ENCODE peak calls at places on chromosomes 3 and 15, in five cellular contexts. J, A, Z, G and C are unnamed samples.

GRCh38 chr3:28316226-28316625 is 32.3 kb upstream of the ZCWPW2 start:
- DNase-seq in A (no peak), Z (peak; percentile 34), J (no peak), G (no peak), C (no peak)

GRCh38 chr3:12812812-12813211 is 16.3 kb downstream of the CAND2 start:
- DNase-seq in G (no peak), A (no peak), Z (no peak), J (no peak), C (no peak)

GRCh38 chr3:178777718-178778411 is 241.6 kb downstream of the KCNMB2 start:
- DNase-seq in Z (peak; percentile 8), A (no peak), J (no peak), G (no peak), C (no peak)

GRCh38 chr3:134404366-134404885 is 30.2 kb upstream of the AMOTL2 start:
- DNase-seq in A (no peak), G (no peak), J (no peak), Z (no peak), C (no peak)

GRCh38 chr3:32045091-32045964 is 61.1 kb upstream of the GPD1L start:
- DNase-seq in A (peak; percentile 20), Z (peak; percentile 81), J (peak; percentile 85), G (peak; percentile 55), C (no peak)

GRCh38 chr15:95770191-95770590 is 560.3 kb upstream of the NR2F2 start:
- DNase-seq in G (no peak), Z (peak; percentile 32), A (no peak), J (no peak), C (no peak)

GRCh38 chr3:123098411-123099330 is 31.8 kb downstream of the PDIA5 start:
- DNase-seq in G (no peak), Z (no peak), A (no peak), J (no peak), C (no peak)

GRCh38 chr3:127184870-127185216 is 8.1 kb upstream of the PRR23E start:
- DNase-seq in G (no peak), J (no peak), A (no peak), Z (no peak), C (no peak)

GRCh38 chr15:35963316-35963715 is 417.4 kb upstream of the DPH6 start:
- DNase-seq in Z (no peak), J (no peak), G (no peak), A (no peak), C (no peak)

GRCh38 chr3:42070089-42070885 is 20.9 kb upstream of the TRAK1 start:
- DNase-seq in G (no peak), J (no peak), A (no peak), Z (peak; percentile 18), C (no peak)

GRCh38 chr3:170410428-170411029 is 8.1 kb upstream of the CLDN11 start:
- DNase-seq in G (no peak), A (no peak), J (no peak), Z (no peak), C (no peak)

GRCh38 chr3:74844428-74844827 is 230.0 kb upstream of the CNTN3 start:
- DNase-seq in Z (no peak), J (no peak), A (no peak), G (no peak), C (no peak)

GRCh38 chr3:141456328-141456689 is 30.5 kb upstream of the RASA2 start:
- DNase-seq in Z (peak; percentile 84), A (no peak), J (no peak), G (no peak), C (no peak)

GRCh38 chr3:109382573-109382972 is 45.2 kb upstream of the DPPA4 start:
- DNase-seq in G (no peak), J (no peak), Z (no peak), A (no peak), C (no peak)

GRCh38 chr3:126081618-126082333 is 2.1 kb downstream of the SLC41A3 start:
- DNase-seq in A (no peak), G (no peak), Z (peak; percentile 43), J (peak; percentile 29), C (no peak)

GRCh38 chr3:25973111-25973510 is 183.2 kb downstream of the OXSM start:
- DNase-seq in G (no peak), A (no peak), Z (no peak), J (no peak), C (no peak)

GRCh38 chr3:105401691-105402149 is 35.0 kb downstream of the ALCAM start:
- DNase-seq in Z (peak; percentile 37), A (no peak), J (no peak), G (no peak), C (no peak)
- H3K9ac ChIP-seq in Z (no peak overlapping the region), A (no peak overlapping the region), J (no peak overlapping the region), G (no peak overlapping the region), C (no peak overlapping the region)

GRCh38 chr15:64911317-64912186 is at the start of gene ANKDD1A:
- DNase-seq in G (peak; percentile 91), A (no peak), J (no peak), Z (peak; percentile 27), C (no peak)
- H3K9ac ChIP-seq in G (no peak within 1 kb of the TSS), A (peak within 1 kb of the TSS; percentile 76), J (no peak within 1 kb of the TSS), Z (peak within 1 kb of the TSS; percentile 61), C (peak within 1 kb of the TSS; percentile 32)

DNA sequence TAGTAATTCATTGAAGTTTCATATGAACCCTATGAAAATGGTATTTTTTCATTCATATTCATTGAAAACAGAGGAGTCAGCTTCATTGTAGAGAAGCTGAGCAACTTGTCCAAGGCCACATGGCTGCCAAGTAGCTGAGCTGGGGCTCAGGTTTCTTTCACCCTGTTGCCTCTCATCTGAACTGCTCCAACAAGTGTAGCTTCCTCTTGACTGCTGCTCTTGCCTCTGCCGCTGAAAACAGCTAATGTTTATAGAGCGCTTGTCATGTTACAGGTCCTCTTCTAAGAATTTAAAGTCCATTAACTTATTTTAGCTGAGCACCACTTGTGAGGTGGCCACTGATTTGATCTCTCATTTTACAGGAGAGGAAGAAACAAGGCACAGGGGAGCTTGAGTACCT is 81.1 kb downstream of the PDCD6IP start:
- DNase-seq in G (no peak), J (no peak), A (no peak), Z (peak; percentile 28), C (no peak)
- H3K9ac ChIP-seq in G (no peak overlapping the region), J (no peak overlapping the region), A (no peak overlapping the region), Z (no peak overlapping the region), C (no peak overlapping the region)

GRCh38 chr3:64190517-64191515 is 34.5 kb downstream of the PRICKLE2 start:
- DNase-seq in G (no peak), A (no peak), J (no peak), Z (peak; percentile 94), C (no peak)

GRCh38 chr3:64191822-64192221 is 33.4 kb downstream of the PRICKLE2 start:
- DNase-seq in J (no peak), A (no peak), Z (no peak), G (no peak), C (no peak)

GRCh38 chr3:64199933-64200332 is 25.3 kb downstream of the PRICKLE2 start:
- DNase-seq in A (no peak), J (no peak), G (no peak), Z (no peak), C (no peak)

GRCh38 chr3:64195786-64196185 is 29.5 kb downstream of the PRICKLE2 start:
- DNase-seq in Z (no peak), G (no peak), A (no peak), J (no peak), C (no peak)

DNA sequence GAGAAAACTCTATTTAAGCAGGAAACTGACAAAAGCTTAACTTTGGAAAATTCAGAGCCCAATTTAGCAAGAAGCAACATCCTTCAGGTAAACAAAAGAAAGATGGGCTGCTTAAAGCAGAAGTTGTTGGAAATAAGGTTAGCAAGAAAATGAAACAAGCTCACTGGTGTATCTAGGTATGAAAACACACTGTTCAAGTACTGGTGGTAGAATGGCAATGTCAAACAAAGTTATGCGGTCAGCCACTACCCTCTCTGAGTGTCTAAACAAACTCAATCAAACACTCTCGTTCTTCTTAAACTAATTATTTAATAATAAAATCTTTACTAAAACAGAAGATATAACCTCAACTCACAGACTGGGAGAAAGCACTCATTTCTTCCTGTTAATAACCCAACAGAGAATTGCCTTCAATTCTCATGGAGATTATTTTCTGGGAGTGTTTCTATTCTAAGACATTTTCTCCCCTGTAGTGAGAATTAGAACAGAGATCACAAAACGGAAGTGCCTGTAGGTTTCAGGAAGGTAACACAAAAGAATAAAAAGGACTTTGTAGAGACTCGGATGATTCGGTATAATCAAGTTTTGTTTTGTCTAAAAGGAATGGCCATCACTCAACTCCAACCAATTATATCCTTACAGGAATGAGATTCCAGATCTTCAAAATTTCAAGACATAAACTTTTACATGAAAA is 28.9 kb downstream of the PRICKLE2 start:
- DNase-seq in J (no peak), A (no peak), Z (no peak), G (no peak), C (no peak)
- H3K9ac ChIP-seq in J (no peak overlapping the region), A (no peak overlapping the region), Z (no peak overlapping the region), G (no peak overlapping the region), C (no peak overlapping the region)

GRCh38 chr3:71305246-71306206 is 278.0 kb downstream of the FOXP1 start:
- DNase-seq in Z (peak; percentile 57), G (peak; percentile 74), J (peak; percentile 70), A (peak; percentile 85), C (no peak)
- H3K9ac ChIP-seq in Z (peak overlapping the region; percentile 66), G (no peak overlapping the region), J (peak overlapping the region; percentile 76), A (peak overlapping the region; percentile 79), C (no peak overlapping the region)

GRCh38 chr15:42149493-42150245 is 6.8 kb downstream of the PLA2G4F start:
- DNase-seq in A (no peak), Z (no peak), G (no peak), J (peak; percentile 15), C (no peak)

GRCh38 chr15:42150246-42150970 is 6.0 kb downstream of the PLA2G4F start:
- DNase-seq in A (no peak), J (no peak), Z (no peak), G (no peak), C (no peak)

GRCh38 chr15:42147431-42147735 is 9.1 kb downstream of the PLA2G4F start:
- DNase-seq in J (no peak), Z (no peak), A (no peak), G (no peak), C (no peak)

GRCh38 chr15:42146551-42147430 is 9.6 kb downstream of the PLA2G4F start:
- DNase-seq in J (no peak), G (no peak), Z (no peak), A (no peak), C (no peak)

DNA sequence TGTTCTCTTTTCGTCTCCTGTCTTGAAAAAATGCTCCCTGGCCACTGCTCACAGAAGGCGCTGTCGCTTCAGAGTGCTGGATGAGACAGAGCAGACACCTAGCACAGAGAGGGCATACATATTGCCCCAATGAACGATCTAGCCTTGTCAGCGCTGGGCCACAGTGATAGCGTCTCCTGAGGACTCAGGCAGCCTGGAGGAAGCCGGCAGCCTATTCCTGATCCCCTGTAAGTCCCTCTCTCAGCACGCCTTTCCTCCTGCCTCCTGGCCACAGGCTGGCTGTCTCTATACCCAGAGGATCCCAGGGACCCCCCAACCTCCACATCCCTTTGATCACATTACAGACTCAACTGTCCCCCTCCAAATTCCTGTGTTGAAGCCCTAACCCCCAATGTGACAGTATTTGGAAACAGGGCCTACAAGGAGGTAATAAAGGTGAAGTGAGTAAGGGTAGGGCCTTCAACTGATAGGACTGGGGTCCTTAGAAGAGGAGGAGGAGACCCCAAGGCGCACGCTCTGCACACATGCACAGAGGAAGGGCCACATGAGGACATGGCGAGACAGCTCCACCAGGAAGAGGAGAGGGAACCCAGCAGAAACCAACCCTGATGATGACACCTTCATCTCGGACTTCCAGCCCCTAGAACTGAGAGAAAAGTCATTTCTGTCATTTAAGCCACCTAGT is 7.5 kb downstream of the PLA2G4F start:
- DNase-seq in Z (no peak), G (no peak), A (no peak), J (no peak), C (no peak)
- H3K9ac ChIP-seq in Z (no peak overlapping the region), G (no peak overlapping the region), A (no peak overlapping the region), J (no peak overlapping the region), C (no peak overlapping the region)